ENCODE peak calls at places on chromosomes 4 and X, in six cellular contexts. K is sigmoid colon; J is AG09319; D is NT2/D1; U is GM12865; I is Jurkat, Clone E6-1. O is an unnamed sample.

GRCh38 chr4:1082215-1083182 is 30.9 kb downstream of the RNF212 start:
- DNase-seq in K (peak; percentile 75), D (no peak), J (peak; percentile 44), U (no peak), I (no peak), O (no peak)

GRCh38 chr4:112348488-112349158 is 51.5 kb downstream of the ALPK1 start:
- DNase-seq in U (no peak), J (peak; percentile 35), K (no peak), I (no peak), D (no peak), O (no peak)

GRCh38 chr4:57324673-57325307 is 214.6 kb upstream of the IGFBP7 start:
- DNase-seq in I (no peak), K (no peak), D (no peak), U (no peak), J (no peak), O (no peak)

GRCh38 chrX:48606091-48606490 is 8.8 kb downstream of the WDR13 start:
- DNase-seq in J (no peak), D (no peak), U (no peak), K (no peak), I (no peak), O (no peak)

GRCh38 chrX:110087485-110088356 is 84.8 kb downstream of the TMEM164 start:
- DNase-seq in I (no peak), D (no peak), U (no peak), K (no peak), J (peak; percentile 46), O (no peak)

GRCh38 chrX:93322110-93322509 is 351.3 kb downstream of the NAP1L3 start:
- DNase-seq in I (no peak), U (no peak), K (no peak), D (no peak), J (no peak), O (no peak)

GRCh38 chr4:3410401-3411135 is 31.2 kb upstream of the HGFAC start:
- DNase-seq in U (no peak), K (peak; percentile 33), J (no peak), I (no peak), D (no peak), O (no peak)

GRCh38 chr4:164872481-164872880 is 4.5 kb upstream of the APELA start:
- DNase-seq in D (no peak), J (no peak), K (no peak), U (no peak), I (no peak), O (no peak)

GRCh38 chrX:96407043-96407442 is 277.6 kb upstream of the DIAPH2 start:
- DNase-seq in K (no peak), U (no peak), I (no peak), D (no peak), J (peak; percentile 10), O (no peak)

GRCh38 chr4:145920205-145920604 is 18.4 kb downstream of the ZNF827 start:
- DNase-seq in J (peak; percentile 79), I (no peak), K (no peak), U (no peak), D (no peak), O (no peak)

GRCh38 chr4:3291969-3292570 is 751 bp upstream of the RGS12 start:
- DNase-seq in D (no peak), U (no peak), I (no peak), K (peak; percentile 82), J (no peak), O (no peak)

GRCh38 chr4:113659127-113659526 is 102.4 kb downstream of the CAMK2D start:
- DNase-seq in D (no peak), I (no peak), K (no peak), J (no peak), U (no peak), O (no peak)

GRCh38 chrX:88135735-88136134 is 611.3 kb upstream of the CPXCR1 start:
- DNase-seq in D (no peak), K (no peak), I (peak; percentile 0), U (no peak), J (no peak), O (no peak)

GRCh38 chr4:10552591-10553280 is 95.5 kb upstream of the ZNF518B start:
- DNase-seq in I (no peak), J (no peak), K (no peak), U (no peak), D (no peak), O (no peak)

GRCh38 chr4:185865901-185866328 is 53.9 kb upstream of the SORBS2 start:
- DNase-seq in D (no peak), I (no peak), K (no peak), U (no peak), J (no peak), O (no peak)

GRCh38 chr4:100017627-100018310 is 67.7 kb upstream of the H2AZ1 start:
- DNase-seq in D (no peak), K (no peak), J (no peak), I (no peak), U (peak; percentile 26), O (no peak)

GRCh38 chrX:23031600-23031999 is 31.8 kb downstream of the DDX53 start:
- DNase-seq in D (no peak), K (no peak), U (no peak), I (no peak), J (no peak), O (no peak)